ENCODE peak calls at places on chromosomes 5 and 9, in eight cellular contexts. One of them, this sample, is unnamed.

GRCh38 chr5:132456553-132457361 is 33.8 kb downstream of the IRF1 start:
- DNase-seq in tibial artery: peak; percentile 74
- DNase-seq in CD4-positive, alpha-beta memory T cell: peak; percentile 78
- DNase-seq in GM23248: peak; percentile 90
- DNase-seq in sigmoid colon: no peak
- DNase-seq in Peyer's patch: peak; percentile 93
- DNase-seq in HepG2: no peak
- DNase-seq in IMR-90: no peak
- DNase-seq in this sample: peak; percentile 56

GRCh38 chr5:36683821-36684434 is 77.5 kb downstream of the SLC1A3 start:
- DNase-seq in tibial artery: no peak
- DNase-seq in CD4-positive, alpha-beta memory T cell: no peak
- DNase-seq in GM23248: peak; percentile 76
- DNase-seq in sigmoid colon: peak; percentile 70
- DNase-seq in Peyer's patch: no peak
- DNase-seq in HepG2: no peak
- DNase-seq in IMR-90: peak; percentile 50
- DNase-seq in this sample: peak; percentile 60

GRCh38 chr9:127509261-127509954 is 58.1 kb downstream of the LRSAM1 start:
- DNase-seq in tibial artery: no peak
- DNase-seq in CD4-positive, alpha-beta memory T cell: no peak
- DNase-seq in GM23248: no peak
- DNase-seq in sigmoid colon: no peak
- DNase-seq in Peyer's patch: no peak
- DNase-seq in HepG2: no peak
- DNase-seq in IMR-90: no peak
- DNase-seq in this sample: no peak

GRCh38 chr9:85212887-85213286 is 528.9 kb downstream of the AGTPBP1 start:
- DNase-seq in tibial artery: no peak
- DNase-seq in CD4-positive, alpha-beta memory T cell: no peak
- DNase-seq in GM23248: peak; percentile 87
- DNase-seq in sigmoid colon: no peak
- DNase-seq in Peyer's patch: no peak
- DNase-seq in HepG2: no peak
- DNase-seq in IMR-90: no peak
- DNase-seq in this sample: no peak

GRCh38 chr9:81602887-81603680 is 86.3 kb downstream of the TLE1 start:
- DNase-seq in tibial artery: no peak
- DNase-seq in CD4-positive, alpha-beta memory T cell: no peak
- DNase-seq in GM23248: no peak
- DNase-seq in sigmoid colon: no peak
- DNase-seq in Peyer's patch: no peak
- DNase-seq in HepG2: no peak
- DNase-seq in IMR-90: no peak
- DNase-seq in this sample: no peak

GRCh38 chr9:96061293-96061987 is 185.9 kb downstream of the ERCC6L2 start:
- DNase-seq in tibial artery: peak; percentile 46
- DNase-seq in CD4-positive, alpha-beta memory T cell: peak; percentile 58
- DNase-seq in GM23248: peak; percentile 49
- DNase-seq in sigmoid colon: no peak
- DNase-seq in Peyer's patch: peak; percentile 59
- DNase-seq in HepG2: peak; percentile 21
- DNase-seq in IMR-90: peak; percentile 41
- DNase-seq in this sample: peak; percentile 29

GRCh38 chr9:116308070-116308469 is 154.5 kb downstream of the PAPPA start:
- DNase-seq in tibial artery: no peak
- DNase-seq in CD4-positive, alpha-beta memory T cell: no peak
- DNase-seq in GM23248: no peak
- DNase-seq in sigmoid colon: no peak
- DNase-seq in Peyer's patch: no peak
- DNase-seq in HepG2: no peak
- DNase-seq in IMR-90: peak; percentile 21
- DNase-seq in this sample: no peak

GRCh38 chr5:41527201-41527779 is 16.9 kb upstream of the PLCXD3 start:
- DNase-seq in tibial artery: no peak
- DNase-seq in CD4-positive, alpha-beta memory T cell: no peak
- DNase-seq in GM23248: peak; percentile 98
- DNase-seq in sigmoid colon: no peak
- DNase-seq in Peyer's patch: no peak
- DNase-seq in HepG2: no peak
- DNase-seq in IMR-90: peak; percentile 98
- DNase-seq in this sample: peak; percentile 24

DNA sequence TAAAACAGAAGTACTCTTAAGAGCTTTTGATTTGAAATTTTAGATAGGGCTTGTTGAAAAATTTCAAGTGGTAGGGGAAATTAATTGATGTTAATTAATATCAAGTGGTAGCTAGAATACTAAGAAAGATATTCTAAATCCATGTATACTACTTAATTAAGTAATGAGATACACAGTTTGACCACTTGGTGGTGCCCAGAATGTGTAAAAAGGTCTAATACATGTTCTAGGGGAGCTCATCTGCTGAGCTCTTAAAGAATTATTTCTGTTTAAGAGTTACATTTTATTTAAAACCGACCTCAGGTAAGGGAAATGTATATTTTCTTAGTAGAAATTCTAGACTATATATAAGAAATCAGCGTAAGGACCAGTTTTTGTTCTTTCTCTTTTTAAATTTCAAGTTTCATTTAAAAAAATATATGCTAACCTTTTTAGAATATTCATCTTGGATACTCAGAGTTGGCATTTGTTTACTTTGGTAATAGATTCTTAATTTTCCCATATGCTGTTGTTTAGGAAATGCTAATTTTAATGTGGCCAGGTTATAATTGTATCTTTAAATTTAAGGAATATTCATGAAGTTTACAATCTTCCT is 61.5 kb downstream of the LNPEP start:
- DNase-seq in tibial artery: no peak
- DNase-seq in CD4-positive, alpha-beta memory T cell: peak; percentile 16
- DNase-seq in GM23248: peak; percentile 68
- DNase-seq in sigmoid colon: no peak
- DNase-seq in Peyer's patch: no peak
- DNase-seq in HepG2: peak; percentile 41
- DNase-seq in IMR-90: peak; percentile 63
- DNase-seq in this sample: no peak
- H3K36me3 ChIP-seq in tibial artery: peaks cover 31% of the 10 kb centered on the region
- H3K36me3 ChIP-seq in CD4-positive, alpha-beta memory T cell: peaks cover 55% of the 10 kb centered on the region
- H3K36me3 ChIP-seq in GM23248: peaks cover 13% of the 10 kb centered on the region
- H3K36me3 ChIP-seq in sigmoid colon: peaks cover 43% of the 10 kb centered on the region
- H3K36me3 ChIP-seq in Peyer's patch: no peaks in the 10 kb centered on the region
- H3K36me3 ChIP-seq in HepG2: peaks cover 18% of the 10 kb centered on the region
- H3K36me3 ChIP-seq in IMR-90: peaks cover 1% of the 10 kb centered on the region
- H3K36me3 ChIP-seq in this sample: peaks cover 65% of the 10 kb centered on the region

DNA sequence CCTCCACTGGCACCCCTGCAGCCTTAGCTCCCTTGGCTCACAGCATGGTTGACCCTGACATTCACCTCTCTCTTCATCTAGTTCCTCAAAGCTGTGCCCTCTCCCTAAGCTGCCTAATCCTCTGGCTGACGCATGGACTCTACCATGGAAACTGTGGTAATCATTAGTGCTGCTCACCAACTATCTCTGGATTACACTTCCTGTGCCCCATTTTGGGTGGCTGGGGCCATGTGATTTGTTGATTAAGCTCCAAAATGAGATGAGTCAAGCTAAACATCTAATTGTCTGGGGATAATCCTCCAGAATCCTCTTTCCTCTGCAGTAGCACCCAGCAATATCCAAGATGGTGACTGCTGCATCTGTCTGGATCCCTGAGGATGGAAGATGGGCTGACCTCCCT is 264.4 kb downstream of the SH3GL2 start:
- DNase-seq in tibial artery: no peak
- DNase-seq in CD4-positive, alpha-beta memory T cell: no peak
- DNase-seq in GM23248: no peak
- DNase-seq in sigmoid colon: no peak
- DNase-seq in Peyer's patch: no peak
- DNase-seq in HepG2: no peak
- DNase-seq in IMR-90: no peak
- DNase-seq in this sample: no peak
- H3K4me1 ChIP-seq in tibial artery: no peaks in the 10 kb centered on the region
- H3K4me1 ChIP-seq in CD4-positive, alpha-beta memory T cell: no peaks in the 10 kb centered on the region
- H3K4me1 ChIP-seq in GM23248: no peaks in the 10 kb centered on the region
- H3K4me1 ChIP-seq in sigmoid colon: no peaks in the 10 kb centered on the region
- H3K4me1 ChIP-seq in Peyer's patch: no peaks in the 10 kb centered on the region
- H3K4me1 ChIP-seq in HepG2: no peaks in the 10 kb centered on the region
- H3K4me1 ChIP-seq in IMR-90: no peaks in the 10 kb centered on the region
- H3K4me1 ChIP-seq in this sample: no peaks in the 10 kb centered on the region

GRCh38 chr9:129138476-129139232 is 27.4 kb downstream of the PTPA start:
- DNase-seq in tibial artery: peak; percentile 81
- DNase-seq in CD4-positive, alpha-beta memory T cell: no peak
- DNase-seq in GM23248: peak; percentile 89
- DNase-seq in sigmoid colon: peak; percentile 82
- DNase-seq in Peyer's patch: peak; percentile 58
- DNase-seq in HepG2: no peak
- DNase-seq in IMR-90: peak; percentile 40
- DNase-seq in this sample: peak; percentile 61

GRCh38 chr9:129140397-129141065 is 29.3 kb downstream of the PTPA start:
- DNase-seq in tibial artery: no peak
- DNase-seq in CD4-positive, alpha-beta memory T cell: no peak
- DNase-seq in GM23248: peak; percentile 78
- DNase-seq in sigmoid colon: peak; percentile 79
- DNase-seq in Peyer's patch: peak; percentile 65
- DNase-seq in HepG2: peak; percentile 56
- DNase-seq in IMR-90: peak; percentile 45
- DNase-seq in this sample: peak; percentile 52

GRCh38 chr9:129141066-129142041 is 30.1 kb downstream of the PTPA start:
- DNase-seq in tibial artery: peak; percentile 78
- DNase-seq in CD4-positive, alpha-beta memory T cell: no peak
- DNase-seq in GM23248: peak; percentile 96
- DNase-seq in sigmoid colon: peak; percentile 93
- DNase-seq in Peyer's patch: peak; percentile 88
- DNase-seq in HepG2: no peak
- DNase-seq in IMR-90: peak; percentile 97
- DNase-seq in this sample: peak; percentile 69

GRCh38 chr9:129139233-129139992 is 28.2 kb downstream of the PTPA start:
- DNase-seq in tibial artery: peak; percentile 88
- DNase-seq in CD4-positive, alpha-beta memory T cell: peak; percentile 78
- DNase-seq in GM23248: peak; percentile 88
- DNase-seq in sigmoid colon: peak; percentile 90
- DNase-seq in Peyer's patch: peak; percentile 91
- DNase-seq in HepG2: peak; percentile 77
- DNase-seq in IMR-90: peak; percentile 84
- DNase-seq in this sample: peak; percentile 69

DNA sequence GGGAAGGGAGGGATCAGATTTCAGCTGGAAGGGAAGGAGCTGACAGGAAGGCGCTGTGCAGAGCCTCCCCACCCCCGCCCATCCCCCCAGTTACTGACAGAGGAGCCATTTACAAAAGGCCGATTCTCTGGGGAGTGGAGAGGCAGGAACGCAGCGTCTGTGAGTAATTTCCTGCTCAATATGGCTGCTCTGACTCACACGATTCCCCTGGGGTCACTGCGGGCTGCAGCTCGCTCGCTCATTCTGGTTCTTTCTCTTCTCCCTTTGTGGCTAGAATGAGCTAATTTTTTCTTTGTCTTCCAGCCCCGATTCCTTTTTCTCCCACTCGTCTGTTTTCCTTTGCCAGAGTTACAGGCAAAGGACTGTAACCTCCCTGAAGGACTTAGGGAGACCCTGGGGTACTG is 28.8 kb downstream of the PTPA start:
- DNase-seq in tibial artery: peak; percentile 98
- DNase-seq in CD4-positive, alpha-beta memory T cell: peak; percentile 72
- DNase-seq in GM23248: peak; percentile 100
- DNase-seq in sigmoid colon: peak; percentile 98
- DNase-seq in Peyer's patch: peak; percentile 95
- DNase-seq in HepG2: peak; percentile 94
- DNase-seq in IMR-90: peak; percentile 100
- DNase-seq in this sample: peak; percentile 95
- H3K36me3 ChIP-seq in tibial artery: peaks cover 15% of the 10 kb centered on the region
- H3K36me3 ChIP-seq in CD4-positive, alpha-beta memory T cell: peaks cover 32% of the 10 kb centered on the region
- H3K36me3 ChIP-seq in GM23248: no peaks in the 10 kb centered on the region
- H3K36me3 ChIP-seq in sigmoid colon: peaks cover 32% of the 10 kb centered on the region
- H3K36me3 ChIP-seq in Peyer's patch: no peaks in the 10 kb centered on the region
- H3K36me3 ChIP-seq in HepG2: peaks cover 55% of the 10 kb centered on the region
- H3K36me3 ChIP-seq in IMR-90: peaks cover 22% of the 10 kb centered on the region
- H3K36me3 ChIP-seq in this sample: peaks cover 41% of the 10 kb centered on the region

GRCh38 chr5:151148583-151148982 is 9.0 kb downstream of the ANXA6 start:
- DNase-seq in tibial artery: no peak
- DNase-seq in CD4-positive, alpha-beta memory T cell: no peak
- DNase-seq in GM23248: no peak
- DNase-seq in sigmoid colon: no peak
- DNase-seq in Peyer's patch: no peak
- DNase-seq in HepG2: no peak
- DNase-seq in IMR-90: no peak
- DNase-seq in this sample: no peak

GRCh38 chr5:151147033-151147432 is 10.5 kb downstream of the ANXA6 start:
- DNase-seq in tibial artery: no peak
- DNase-seq in CD4-positive, alpha-beta memory T cell: no peak
- DNase-seq in GM23248: no peak
- DNase-seq in sigmoid colon: no peak
- DNase-seq in Peyer's patch: no peak
- DNase-seq in HepG2: no peak
- DNase-seq in IMR-90: no peak
- DNase-seq in this sample: no peak

GRCh38 chr5:151144275-151144674 is 13.3 kb downstream of the ANXA6 start:
- DNase-seq in tibial artery: no peak
- DNase-seq in CD4-positive, alpha-beta memory T cell: no peak
- DNase-seq in GM23248: no peak
- DNase-seq in sigmoid colon: no peak
- DNase-seq in Peyer's patch: no peak
- DNase-seq in HepG2: no peak
- DNase-seq in IMR-90: no peak
- DNase-seq in this sample: no peak

GRCh38 chr5:151144922-151145321 is 12.7 kb downstream of the ANXA6 start:
- DNase-seq in tibial artery: no peak
- DNase-seq in CD4-positive, alpha-beta memory T cell: no peak
- DNase-seq in GM23248: no peak
- DNase-seq in sigmoid colon: no peak
- DNase-seq in Peyer's patch: no peak
- DNase-seq in HepG2: no peak
- DNase-seq in IMR-90: no peak
- DNase-seq in this sample: no peak

GRCh38 chr5:151146003-151146524 is 11.5 kb downstream of the ANXA6 start:
- DNase-seq in tibial artery: no peak
- DNase-seq in CD4-positive, alpha-beta memory T cell: no peak
- DNase-seq in GM23248: no peak
- DNase-seq in sigmoid colon: no peak
- DNase-seq in Peyer's patch: no peak
- DNase-seq in HepG2: no peak
- DNase-seq in IMR-90: no peak
- DNase-seq in this sample: no peak
- H3K4me1 ChIP-seq in tibial artery: no peaks in the 10 kb centered on the region
- H3K4me1 ChIP-seq in CD4-positive, alpha-beta memory T cell: peaks cover 100% of the 10 kb centered on the region
- H3K4me1 ChIP-seq in GM23248: peaks cover 20% of the 10 kb centered on the region
- H3K4me1 ChIP-seq in sigmoid colon: peaks cover 4% of the 10 kb centered on the region
- H3K4me1 ChIP-seq in Peyer's patch: peaks cover 50% of the 10 kb centered on the region
- H3K4me1 ChIP-seq in HepG2: peaks cover 26% of the 10 kb centered on the region
- H3K4me1 ChIP-seq in IMR-90: peaks cover 13% of the 10 kb centered on the region
- H3K4me1 ChIP-seq in this sample: peaks cover 93% of the 10 kb centered on the region